ENCODE peak calls at places on chromosomes 16 and 17, in eight cellular contexts. One of them, this sample, is unnamed.

GRCh38 chr17:42387663-42388380 is 420 bp downstream of the STAT3 start:
- DNase-seq in psoas muscle: peak; percentile 52
- DNase-seq in sigmoid colon: peak; percentile 80
- DNase-seq in cardiac muscle cell: peak; percentile 61
- DNase-seq in GM23248: peak; percentile 59
- DNase-seq in naive thymus-derived CD4-positive, alpha-beta T cell: peak; percentile 63
- DNase-seq in body of pancreas: peak; percentile 68
- DNase-seq in thoracic aorta: no peak
- DNase-seq in this sample: peak; percentile 55

GRCh38 chr16:3149630-3150345 is 15.0 kb downstream of the ZNF213 start:
- DNase-seq in sigmoid colon: peak; percentile 83
- DNase-seq in thoracic aorta: no peak
- DNase-seq in naive thymus-derived CD4-positive, alpha-beta T cell: peak; percentile 62
- DNase-seq in psoas muscle: peak; percentile 79
- DNase-seq in body of pancreas: peak; percentile 81
- DNase-seq in cardiac muscle cell: peak; percentile 77
- DNase-seq in GM23248: peak; percentile 78
- DNase-seq in this sample: peak; percentile 78

GRCh38 chr16:29990033-29990432 is 5.4 kb downstream of the HIRIP3 start:
- DNase-seq in sigmoid colon: no peak
- DNase-seq in GM23248: no peak
- DNase-seq in cardiac muscle cell: no peak
- DNase-seq in thoracic aorta: no peak
- DNase-seq in naive thymus-derived CD4-positive, alpha-beta T cell: no peak
- DNase-seq in psoas muscle: no peak
- DNase-seq in body of pancreas: no peak
- DNase-seq in this sample: no peak

GRCh38 chr17:33389506-33390141 is 96.5 kb upstream of the ASIC2 start:
- DNase-seq in psoas muscle: no peak
- DNase-seq in GM23248: no peak
- DNase-seq in cardiac muscle cell: no peak
- DNase-seq in sigmoid colon: no peak
- DNase-seq in body of pancreas: no peak
- DNase-seq in naive thymus-derived CD4-positive, alpha-beta T cell: no peak
- DNase-seq in thoracic aorta: no peak
- DNase-seq in this sample: no peak

GRCh38 chr16:17836868-17837602 is 366.3 kb upstream of the XYLT1 start:
- DNase-seq in psoas muscle: no peak
- DNase-seq in GM23248: peak; percentile 95
- DNase-seq in sigmoid colon: no peak
- DNase-seq in cardiac muscle cell: no peak
- DNase-seq in thoracic aorta: no peak
- DNase-seq in naive thymus-derived CD4-positive, alpha-beta T cell: no peak
- DNase-seq in body of pancreas: no peak
- DNase-seq in this sample: no peak

GRCh38 chr17:3026856-3027751 is 36.3 kb downstream of the OR1D5 start:
- DNase-seq in GM23248: no peak
- DNase-seq in cardiac muscle cell: peak; percentile 54
- DNase-seq in body of pancreas: no peak
- DNase-seq in naive thymus-derived CD4-positive, alpha-beta T cell: no peak
- DNase-seq in thoracic aorta: no peak
- DNase-seq in sigmoid colon: no peak
- DNase-seq in psoas muscle: no peak
- DNase-seq in this sample: no peak

GRCh38 chr17:27430882-27431491 is 25.3 kb upstream of the KSR1 start:
- DNase-seq in body of pancreas: peak; percentile 58
- DNase-seq in sigmoid colon: peak; percentile 74
- DNase-seq in naive thymus-derived CD4-positive, alpha-beta T cell: no peak
- DNase-seq in GM23248: peak; percentile 59
- DNase-seq in thoracic aorta: no peak
- DNase-seq in cardiac muscle cell: peak; percentile 46
- DNase-seq in psoas muscle: peak; percentile 31
- DNase-seq in this sample: no peak

GRCh38 chr16:72256398-72257048 is 84.6 kb upstream of the PMFBP1 start:
- DNase-seq in GM23248: peak; percentile 95
- DNase-seq in body of pancreas: no peak
- DNase-seq in thoracic aorta: no peak
- DNase-seq in cardiac muscle cell: no peak
- DNase-seq in psoas muscle: no peak
- DNase-seq in naive thymus-derived CD4-positive, alpha-beta T cell: no peak
- DNase-seq in sigmoid colon: peak; percentile 66
- DNase-seq in this sample: no peak

GRCh38 chr16:3726021-3726687 is 8.8 kb upstream of the TRAP1 start:
- DNase-seq in thoracic aorta: no peak
- DNase-seq in cardiac muscle cell: no peak
- DNase-seq in sigmoid colon: no peak
- DNase-seq in naive thymus-derived CD4-positive, alpha-beta T cell: no peak
- DNase-seq in body of pancreas: no peak
- DNase-seq in psoas muscle: no peak
- DNase-seq in GM23248: no peak
- DNase-seq in this sample: no peak

GRCh38 chr17:75273968-75274708 is 3.1 kb upstream of the MIF4GD start:
- DNase-seq in psoas muscle: peak; percentile 35
- DNase-seq in thoracic aorta: no peak
- DNase-seq in naive thymus-derived CD4-positive, alpha-beta T cell: no peak
- DNase-seq in cardiac muscle cell: no peak
- DNase-seq in GM23248: peak; percentile 88
- DNase-seq in sigmoid colon: no peak
- DNase-seq in body of pancreas: no peak
- DNase-seq in this sample: peak; percentile 54

GRCh38 chr17:71883845-71884244 is 237.0 kb upstream of the SOX9 start:
- DNase-seq in cardiac muscle cell: no peak
- DNase-seq in psoas muscle: no peak
- DNase-seq in naive thymus-derived CD4-positive, alpha-beta T cell: no peak
- DNase-seq in GM23248: no peak
- DNase-seq in thoracic aorta: no peak
- DNase-seq in body of pancreas: no peak
- DNase-seq in sigmoid colon: no peak
- DNase-seq in this sample: no peak
- H3K27me3 ChIP-seq in cardiac muscle cell: no peaks in the 10 kb centered on the region
- H3K27me3 ChIP-seq in psoas muscle: no peaks in the 10 kb centered on the region
- H3K27me3 ChIP-seq in naive thymus-derived CD4-positive, alpha-beta T cell: no peaks in the 10 kb centered on the region
- H3K27me3 ChIP-seq in GM23248: no peaks in the 10 kb centered on the region
- H3K27me3 ChIP-seq in thoracic aorta: no peaks in the 10 kb centered on the region
- H3K27me3 ChIP-seq in body of pancreas: no peaks in the 10 kb centered on the region
- H3K27me3 ChIP-seq in sigmoid colon: no peaks in the 10 kb centered on the region
- H3K27me3 ChIP-seq in this sample: no peaks in the 10 kb centered on the region

GRCh38 chr16:24980077-24980793 is 34.9 kb downstream of the ARHGAP17 start:
- DNase-seq in psoas muscle: peak; percentile 53
- DNase-seq in sigmoid colon: no peak
- DNase-seq in body of pancreas: no peak
- DNase-seq in GM23248: peak; percentile 29
- DNase-seq in cardiac muscle cell: no peak
- DNase-seq in naive thymus-derived CD4-positive, alpha-beta T cell: no peak
- DNase-seq in thoracic aorta: no peak
- DNase-seq in this sample: no peak
- H3K4me3 ChIP-seq in psoas muscle: peak overlapping the region; percentile 37
- H3K4me3 ChIP-seq in sigmoid colon: no peak overlapping the region
- H3K4me3 ChIP-seq in body of pancreas: no peak overlapping the region
- H3K4me3 ChIP-seq in GM23248: no peak overlapping the region
- H3K4me3 ChIP-seq in cardiac muscle cell: no peak overlapping the region
- H3K4me3 ChIP-seq in naive thymus-derived CD4-positive, alpha-beta T cell: no peak overlapping the region
- H3K4me3 ChIP-seq in thoracic aorta: no peak overlapping the region
- H3K4me3 ChIP-seq in this sample: no peak overlapping the region

DNA sequence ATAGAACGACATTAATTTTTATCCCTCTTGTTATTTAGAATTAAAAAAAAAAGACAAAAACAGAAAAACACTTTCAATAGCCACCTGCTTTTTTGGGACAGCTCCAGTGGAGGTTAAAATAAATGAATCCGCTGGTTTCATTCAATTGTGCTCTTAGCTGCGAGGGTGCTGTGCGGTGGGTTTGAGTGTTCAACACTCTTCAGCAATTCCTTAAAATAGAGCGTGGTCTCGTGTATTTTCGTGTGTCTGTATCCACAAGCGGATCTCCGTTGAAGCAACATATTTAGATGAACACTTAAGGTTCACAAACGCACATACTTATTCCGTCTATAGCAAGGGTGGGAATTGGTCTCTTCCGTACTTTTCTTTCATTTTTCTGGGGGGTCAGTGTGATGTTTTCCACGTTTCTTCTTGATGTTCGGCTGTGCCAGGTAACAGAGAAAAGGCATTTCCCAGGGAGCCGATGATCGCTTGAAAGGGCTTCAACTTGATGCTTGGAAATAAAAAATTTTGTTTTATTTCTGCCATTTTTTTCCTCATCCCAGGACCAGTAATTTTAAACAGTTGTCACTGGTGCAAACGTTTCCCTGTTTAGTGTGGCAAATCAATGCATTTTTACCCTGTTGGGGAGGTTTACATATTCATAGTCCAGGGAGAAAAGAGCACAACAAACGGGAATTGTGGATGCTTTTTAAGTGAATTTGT is 297.9 kb downstream of the IRF8 start:
- DNase-seq in body of pancreas: no peak
- DNase-seq in thoracic aorta: no peak
- DNase-seq in cardiac muscle cell: no peak
- DNase-seq in psoas muscle: no peak
- DNase-seq in GM23248: no peak
- DNase-seq in sigmoid colon: no peak
- DNase-seq in naive thymus-derived CD4-positive, alpha-beta T cell: no peak
- DNase-seq in this sample: no peak
- H3K27me3 ChIP-seq in body of pancreas: no peaks in the 10 kb centered on the region
- H3K27me3 ChIP-seq in thoracic aorta: peaks cover 5% of the 10 kb centered on the region
- H3K27me3 ChIP-seq in cardiac muscle cell: no peaks in the 10 kb centered on the region
- H3K27me3 ChIP-seq in psoas muscle: peaks cover 89% of the 10 kb centered on the region
- H3K27me3 ChIP-seq in GM23248: peaks cover 93% of the 10 kb centered on the region
- H3K27me3 ChIP-seq in sigmoid colon: no peaks in the 10 kb centered on the region
- H3K27me3 ChIP-seq in naive thymus-derived CD4-positive, alpha-beta T cell: no peaks in the 10 kb centered on the region
- H3K27me3 ChIP-seq in this sample: no peaks in the 10 kb centered on the region

DNA sequence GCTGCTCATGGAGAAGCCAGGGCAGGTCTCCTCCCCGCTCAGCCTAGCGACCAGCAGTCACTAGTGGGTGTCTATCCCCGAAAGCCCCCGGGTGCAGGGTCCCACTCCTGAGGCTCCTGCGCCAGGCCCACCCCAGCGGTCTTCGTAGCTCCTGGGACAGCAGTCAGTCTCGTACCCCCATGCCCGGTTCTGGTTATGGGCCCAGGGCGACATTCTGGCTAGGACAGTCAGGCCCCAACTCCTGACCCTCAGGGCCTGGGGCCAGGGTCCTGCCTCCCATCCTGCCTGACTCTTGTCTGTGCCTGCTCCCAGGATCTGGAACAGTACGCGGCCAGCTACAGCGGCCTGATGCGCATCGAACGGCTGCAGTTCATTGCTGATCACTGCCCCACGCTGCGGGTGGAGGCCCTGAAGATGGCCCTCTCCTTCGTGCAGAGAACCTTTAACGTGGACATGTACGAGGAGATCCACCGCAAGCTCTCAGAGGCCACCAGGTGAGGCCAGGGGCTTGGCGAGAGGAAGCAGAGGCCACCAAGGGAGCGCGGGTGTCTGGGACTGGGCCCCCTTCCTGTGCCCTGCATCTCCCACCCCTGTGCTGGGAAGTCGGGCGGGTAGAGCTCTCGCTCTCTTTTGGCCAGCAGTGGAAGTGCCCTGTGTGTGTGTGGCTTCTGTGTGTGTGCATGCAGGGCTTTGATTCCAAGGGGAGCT is 2.0 kb downstream of the GPS1 start:
- DNase-seq in cardiac muscle cell: no peak
- DNase-seq in body of pancreas: no peak
- DNase-seq in GM23248: no peak
- DNase-seq in thoracic aorta: no peak
- DNase-seq in psoas muscle: peak; percentile 10
- DNase-seq in naive thymus-derived CD4-positive, alpha-beta T cell: no peak
- DNase-seq in sigmoid colon: no peak
- DNase-seq in this sample: no peak
- H3K4me3 ChIP-seq in cardiac muscle cell: no peak overlapping the region
- H3K4me3 ChIP-seq in body of pancreas: no peak overlapping the region
- H3K4me3 ChIP-seq in GM23248: no peak overlapping the region
- H3K4me3 ChIP-seq in thoracic aorta: no peak overlapping the region
- H3K4me3 ChIP-seq in psoas muscle: no peak overlapping the region
- H3K4me3 ChIP-seq in naive thymus-derived CD4-positive, alpha-beta T cell: no peak overlapping the region
- H3K4me3 ChIP-seq in sigmoid colon: no peak overlapping the region
- H3K4me3 ChIP-seq in this sample: no peak overlapping the region

DNA sequence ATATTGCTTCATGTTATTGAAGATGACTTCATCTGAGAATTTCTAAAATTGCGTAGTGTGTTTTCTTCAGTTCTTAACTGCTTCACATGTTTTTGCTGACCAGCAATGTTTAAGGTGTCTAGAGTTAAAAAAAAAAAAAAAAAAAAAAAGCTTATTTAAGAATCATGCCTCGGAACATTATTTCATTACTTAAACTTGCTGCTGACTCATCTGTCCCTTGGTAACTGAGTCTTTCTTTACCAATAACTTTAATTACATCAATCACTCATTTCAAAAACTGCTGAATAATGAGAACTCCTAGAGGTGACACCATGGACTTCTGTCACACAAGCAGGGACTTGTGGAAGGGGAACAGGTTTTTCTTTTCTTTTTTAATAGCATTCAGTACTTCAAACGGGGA is 16.2 kb downstream of the IRX5 start:
- DNase-seq in GM23248: peak; percentile 59
- DNase-seq in sigmoid colon: no peak
- DNase-seq in naive thymus-derived CD4-positive, alpha-beta T cell: no peak
- DNase-seq in thoracic aorta: no peak
- DNase-seq in body of pancreas: no peak
- DNase-seq in cardiac muscle cell: no peak
- DNase-seq in psoas muscle: no peak
- DNase-seq in this sample: no peak
- H3K27me3 ChIP-seq in GM23248: no peaks in the 10 kb centered on the region
- H3K27me3 ChIP-seq in sigmoid colon: peaks cover 71% of the 10 kb centered on the region
- H3K27me3 ChIP-seq in naive thymus-derived CD4-positive, alpha-beta T cell: no peaks in the 10 kb centered on the region
- H3K27me3 ChIP-seq in thoracic aorta: no peaks in the 10 kb centered on the region
- H3K27me3 ChIP-seq in body of pancreas: no peaks in the 10 kb centered on the region
- H3K27me3 ChIP-seq in cardiac muscle cell: no peaks in the 10 kb centered on the region
- H3K27me3 ChIP-seq in psoas muscle: no peaks in the 10 kb centered on the region
- H3K27me3 ChIP-seq in this sample: peaks cover 2% of the 10 kb centered on the region